ENCODE peak calls at places on chromosome 10, in eight cellular contexts. One of them, this sample, is unnamed.

GRCh38 chr10:22623624-22624263 is 90.6 kb downstream of the PIP4K2A start:
- DNase-seq in lower lobe of right lung: no peak
- DNase-seq in transverse colon: no peak
- DNase-seq in midbrain: no peak
- DNase-seq in Panc1: no peak
- DNase-seq in HEK293T: no peak
- DNase-seq in cerebellar cortex: no peak
- DNase-seq in iPS DF 6.9: no peak
- DNase-seq in this sample: no peak

GRCh38 chr10:110842305-110842952 is 29.3 kb upstream of the PDCD4 start:
- DNase-seq in iPS DF 6.9: no peak
- DNase-seq in cerebellar cortex: no peak
- DNase-seq in midbrain: no peak
- DNase-seq in Panc1: no peak
- DNase-seq in lower lobe of right lung: no peak
- DNase-seq in transverse colon: peak
- DNase-seq in HEK293T: no peak
- DNase-seq in this sample: no peak

GRCh38 chr10:15211464-15211979 is 43.0 kb upstream of the NMT2 start:
- DNase-seq in cerebellar cortex: no peak
- DNase-seq in lower lobe of right lung: no peak
- DNase-seq in Panc1: no peak
- DNase-seq in transverse colon: no peak
- DNase-seq in HEK293T: no peak
- DNase-seq in iPS DF 6.9: no peak
- DNase-seq in midbrain: no peak
- DNase-seq in this sample: no peak

GRCh38 chr10:77418211-77418640 is 219.4 kb downstream of the KCNMA1 start:
- DNase-seq in cerebellar cortex: no peak
- DNase-seq in transverse colon: no peak
- DNase-seq in HEK293T: no peak
- DNase-seq in midbrain: no peak
- DNase-seq in lower lobe of right lung: no peak
- DNase-seq in iPS DF 6.9: no peak
- DNase-seq in Panc1: no peak
- DNase-seq in this sample: no peak

GRCh38 chr10:9550810-9551209 is 1466.9 kb upstream of the CELF2 start:
- DNase-seq in cerebellar cortex: no peak
- DNase-seq in transverse colon: no peak
- DNase-seq in HEK293T: no peak
- DNase-seq in midbrain: no peak
- DNase-seq in Panc1: no peak
- DNase-seq in lower lobe of right lung: no peak
- DNase-seq in iPS DF 6.9: no peak
- DNase-seq in this sample: no peak

GRCh38 chr10:93440591-93441012 is 41.5 kb downstream of the MYOF start:
- DNase-seq in Panc1: no peak
- DNase-seq in lower lobe of right lung: no peak
- DNase-seq in cerebellar cortex: no peak
- DNase-seq in transverse colon: no peak
- DNase-seq in midbrain: no peak
- DNase-seq in iPS DF 6.9: no peak
- DNase-seq in HEK293T: no peak
- DNase-seq in this sample: no peak

GRCh38 chr10:122267849-122268737 is 3.0 kb upstream of the BTBD16 start:
- DNase-seq in iPS DF 6.9: no peak
- DNase-seq in midbrain: no peak
- DNase-seq in transverse colon: peak
- DNase-seq in HEK293T: peak
- DNase-seq in Panc1: peak
- DNase-seq in cerebellar cortex: peak
- DNase-seq in lower lobe of right lung: peak
- DNase-seq in this sample: peak

GRCh38 chr10:79186742-79187544 is 118.2 kb downstream of the ZMIZ1 start:
- DNase-seq in midbrain: no peak
- DNase-seq in cerebellar cortex: no peak
- DNase-seq in lower lobe of right lung: peak
- DNase-seq in Panc1: no peak
- DNase-seq in iPS DF 6.9: no peak
- DNase-seq in transverse colon: no peak
- DNase-seq in HEK293T: no peak
- DNase-seq in this sample: no peak

GRCh38 chr10:58578366-58578765 is 65.7 kb downstream of the BICC1 start:
- DNase-seq in lower lobe of right lung: no peak
- DNase-seq in midbrain: no peak
- DNase-seq in Panc1: no peak
- DNase-seq in cerebellar cortex: no peak
- DNase-seq in iPS DF 6.9: no peak
- DNase-seq in HEK293T: no peak
- DNase-seq in transverse colon: no peak
- DNase-seq in this sample: no peak

GRCh38 chr10:36534471-36535002 is 590.9 kb upstream of the ANKRD30A start:
- DNase-seq in cerebellar cortex: no peak
- DNase-seq in transverse colon: no peak
- DNase-seq in midbrain: no peak
- DNase-seq in Panc1: peak
- DNase-seq in lower lobe of right lung: no peak
- DNase-seq in iPS DF 6.9: no peak
- DNase-seq in HEK293T: no peak
- DNase-seq in this sample: no peak

GRCh38 chr10:79324032-79324695 is 23.1 kb upstream of the PPIF start:
- DNase-seq in HEK293T: no peak
- DNase-seq in cerebellar cortex: no peak
- DNase-seq in transverse colon: no peak
- DNase-seq in iPS DF 6.9: no peak
- DNase-seq in lower lobe of right lung: peak
- DNase-seq in midbrain: no peak
- DNase-seq in Panc1: no peak
- DNase-seq in this sample: no peak

GRCh38 chr10:11446895-11447294 is 164.6 kb downstream of the USP6NL start:
- DNase-seq in transverse colon: no peak
- DNase-seq in cerebellar cortex: no peak
- DNase-seq in HEK293T: no peak
- DNase-seq in lower lobe of right lung: no peak
- DNase-seq in iPS DF 6.9: no peak
- DNase-seq in Panc1: no peak
- DNase-seq in midbrain: no peak
- DNase-seq in this sample: peak

GRCh38 chr10:129787557-129787956 is 176.5 kb downstream of the EBF3 start:
- DNase-seq in transverse colon: no peak
- DNase-seq in Panc1: no peak
- DNase-seq in lower lobe of right lung: no peak
- DNase-seq in HEK293T: no peak
- DNase-seq in iPS DF 6.9: no peak
- DNase-seq in cerebellar cortex: no peak
- DNase-seq in midbrain: no peak
- DNase-seq in this sample: no peak

GRCh38 chr10:48364659-48365405 is 58.4 kb downstream of the MAPK8 start:
- DNase-seq in Panc1: no peak
- DNase-seq in transverse colon: no peak
- DNase-seq in iPS DF 6.9: no peak
- DNase-seq in cerebellar cortex: peak
- DNase-seq in HEK293T: no peak
- DNase-seq in lower lobe of right lung: no peak
- DNase-seq in midbrain: peak
- DNase-seq in this sample: no peak

GRCh38 chr10:12807096-12807755 is 194.3 kb downstream of the CCDC3 start:
- DNase-seq in Panc1: no peak
- DNase-seq in HEK293T: no peak
- DNase-seq in midbrain: no peak
- DNase-seq in iPS DF 6.9: no peak
- DNase-seq in lower lobe of right lung: no peak
- DNase-seq in transverse colon: no peak
- DNase-seq in cerebellar cortex: peak
- DNase-seq in this sample: no peak